ENCODE peak calls at places on chromosomes 7 and 10, in five cellular contexts. W is K562, J is A549, N is GM12878, U is HepG2. A is an unnamed sample.

GRCh38 chr10:119341236-119342016 is 134.1 kb downstream of the GRK5 start:
- DNase-seq in W (peak), J (peak), N (no peak), U (peak), A (no peak)

GRCh38 chr7:123939784-123940183 is 14.7 kb downstream of the SPAM1 start:
- DNase-seq in W (no peak), J (no peak), N (no peak), U (no peak), A (no peak)

GRCh38 chr7:12422449-12423320 is 19.0 kb upstream of the VWDE start:
- DNase-seq in W (no peak), J (peak), N (no peak), U (no peak), A (peak)

GRCh38 chr10:98748298-98748697 is 301.6 kb upstream of the HPS1 start:
- DNase-seq in W (peak), J (peak), N (no peak), U (peak), A (peak)

GRCh38 chr10:11806706-11807105 is 16.4 kb upstream of the PROSER2 start:
- DNase-seq in W (no peak), J (no peak), N (no peak), U (no peak), A (no peak)

GRCh38 chr7:16315280-16315679 is 106.1 kb downstream of the CRPPA start:
- DNase-seq in W (no peak), J (no peak), N (no peak), U (no peak), A (no peak)

GRCh38 chr7:84102213-84102612 is 92.4 kb downstream of the SEMA3A start:
- DNase-seq in W (no peak), J (no peak), N (no peak), U (no peak), A (no peak)

GRCh38 chr7:4809091-4809591 is 33.7 kb downstream of the AP5Z1 start:
- DNase-seq in W (no peak), J (no peak), N (no peak), U (no peak), A (no peak)

GRCh38 chr10:75211007-75211735 is 575 bp downstream of the VDAC2 start:
- DNase-seq in W (peak), J (peak), N (no peak), U (peak), A (peak)

GRCh38 chr7:131365876-131366275 is 38.2 kb downstream of the MKLN1 start:
- DNase-seq in W (no peak), J (no peak), N (no peak), U (no peak), A (no peak)

GRCh38 chr7:121151663-121152344 is 163.3 kb downstream of the CPED1 start:
- DNase-seq in W (no peak), J (no peak), N (no peak), U (no peak), A (no peak)

GRCh38 chr10:71068811-71069411 is 143.5 kb upstream of the UNC5B start:
- DNase-seq in W (no peak), J (peak), N (no peak), U (no peak), A (no peak)

GRCh38 chr10:113539789-113540188 is 13.1 kb upstream of the HABP2 start:
- DNase-seq in W (no peak), J (no peak), N (no peak), U (no peak), A (no peak)

GRCh38 chr10:97321807-97322195 is 2.7 kb downstream of the FRAT1 start:
- DNase-seq in W (no peak), J (no peak), N (no peak), U (no peak), A (peak)

GRCh38 chr7:91183408-91183807 is 80.8 kb upstream of the FZD1 start:
- DNase-seq in W (no peak), J (no peak), N (no peak), U (no peak), A (no peak)

GRCh38 chr10:3783721-3784432 is 1.1 kb downstream of the KLF6 start:
- DNase-seq in W (peak), J (peak), N (no peak), U (peak), A (peak)

GRCh38 chr10:104342941-104343411 is 4.7 kb upstream of the ITPRIP start:
- DNase-seq in W (no peak), J (no peak), N (no peak), U (peak), A (no peak)

GRCh38 chr7:27655184-27655583 is 7.5 kb downstream of the HIBADH start:
- DNase-seq in W (no peak), J (no peak), N (no peak), U (no peak), A (no peak)

GRCh38 chr7:103735377-103735776 is 254.1 kb downstream of the RELN start:
- DNase-seq in W (no peak), J (peak), N (no peak), U (peak), A (no peak)

GRCh38 chr7:138935438-138936079 is 45.6 kb downstream of the KIAA1549 start:
- DNase-seq in W (peak), J (peak), N (no peak), U (no peak), A (no peak)

GRCh38 chr10:82821043-82821442 is 946.0 kb downstream of the NRG3 start:
- DNase-seq in W (no peak), J (no peak), N (no peak), U (no peak), A (no peak)

GRCh38 chr7:6423942-6424701 is 23.6 kb downstream of the DAGLB start:
- DNase-seq in W (peak), J (peak), N (no peak), U (no peak), A (peak)

GRCh38 chr10:49138361-49138891 is 4.6 kb upstream of the FAM170B start:
- DNase-seq in W (no peak), J (no peak), N (no peak), U (no peak), A (no peak)

GRCh38 chr10:30454744-30455498 is 20.9 kb downstream of the MAP3K8 start:
- DNase-seq in W (no peak), J (no peak), N (no peak), U (no peak), A (no peak)

GRCh38 chr7:101936612-101937231 is 119.3 kb downstream of the CUX1 start:
- DNase-seq in W (no peak), J (no peak), N (no peak), U (no peak), A (peak)

GRCh38 chr10:3406556-3406955 is 234.0 kb upstream of the PITRM1 start:
- DNase-seq in W (no peak), J (no peak), N (no peak), U (no peak), A (no peak)

GRCh38 chr10:22737587-22737986 is 23.2 kb upstream of the PIP4K2A start:
- DNase-seq in W (peak), J (no peak), N (no peak), U (no peak), A (no peak)

GRCh38 chr10:29926649-29927048 is 132.7 kb downstream of the JCAD start:
- DNase-seq in W (no peak), J (no peak), N (no peak), U (no peak), A (peak)

GRCh38 chr10:96341219-96342182 is 17.3 kb downstream of the OPALIN start:
- DNase-seq in W (no peak), J (no peak), N (no peak), U (no peak), A (peak)

GRCh38 chr10:88117869-88118632 is 254.6 kb downstream of the PTEN start:
- DNase-seq in W (no peak), J (peak), N (no peak), U (no peak), A (peak)

GRCh38 chr10:110512461-110513187 is 14.9 kb downstream of the DUSP5 start:
- DNase-seq in W (no peak), J (peak), N (no peak), U (no peak), A (no peak)

GRCh38 chr10:122116331-122116730 is 127.4 kb downstream of the TACC2 start:
- DNase-seq in W (no peak), J (peak), N (no peak), U (peak), A (no peak)

GRCh38 chr7:136998495-136998894 is 130.0 kb downstream of the CHRM2 start:
- DNase-seq in W (no peak), J (no peak), N (no peak), U (no peak), A (no peak)

GRCh38 chr10:42981358-42982236 is 95.3 kb upstream of the RET start:
- DNase-seq in W (no peak), J (no peak), N (no peak), U (no peak), A (no peak)

GRCh38 chr10:86106616-86107015 is 260.0 kb downstream of the GRID1 start:
- DNase-seq in W (no peak), J (no peak), N (no peak), U (no peak), A (no peak)

GRCh38 chr7:20307119-20307518 is 23.6 kb upstream of the ITGB8 start:
- DNase-seq in W (peak), J (peak), N (peak), U (no peak), A (peak)

GRCh38 chr10:11245981-11246590 is 228.4 kb downstream of the CELF2 start:
- DNase-seq in W (no peak), J (no peak), N (no peak), U (no peak), A (no peak)

DNA sequence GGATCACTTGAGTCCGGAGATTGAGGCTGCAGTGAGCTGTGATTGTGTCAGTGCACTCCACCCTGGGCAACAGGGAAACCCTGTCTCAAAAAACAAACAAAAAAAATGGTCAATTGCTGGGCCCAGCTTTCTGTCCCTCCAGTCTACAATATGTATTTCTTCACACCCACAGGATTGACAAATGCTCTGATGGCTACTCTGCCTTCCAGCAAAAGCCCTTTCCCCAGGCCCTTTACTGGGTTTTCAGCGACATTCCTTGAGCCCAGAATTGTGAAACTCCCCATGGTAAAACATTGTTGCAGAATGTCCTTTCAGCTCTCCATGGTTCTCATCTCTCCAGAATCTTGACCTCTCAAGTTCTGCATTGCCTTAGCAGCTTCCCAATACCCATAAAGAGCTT is 23.7 kb upstream of the TNKS2 start:
- DNase-seq in W (no peak), J (no peak), N (no peak), U (no peak), A (no peak)
- TF ChIP-seq JUNB in W (no peak), J (no peak), N (no peak), U (no peak), A (no peak)

GRCh38 chr10:5894873-5895272 is 4.8 kb downstream of the FBH1 start:
- DNase-seq in W (peak), J (no peak), N (no peak), U (no peak), A (no peak)
- TF ChIP-seq JUNB in W (no peak), J (no peak), N (no peak), U (no peak), A (no peak)

GRCh38 chr7:153400735-153401593 is 641.4 kb downstream of the ACTR3B start:
- DNase-seq in W (no peak), J (no peak), N (no peak), U (no peak), A (no peak)

GRCh38 chr7:153401795-153402720 is 642.5 kb downstream of the ACTR3B start:
- DNase-seq in W (no peak), J (no peak), N (no peak), U (no peak), A (no peak)

GRCh38 chr7:153404124-153404523 is 644.6 kb downstream of the ACTR3B start:
- DNase-seq in W (no peak), J (no peak), N (no peak), U (no peak), A (no peak)

GRCh38 chr7:153404781-153405279 is 645.3 kb downstream of the ACTR3B start:
- DNase-seq in W (no peak), J (no peak), N (no peak), U (no peak), A (no peak)

GRCh38 chr7:153402721-153403541 is 643.4 kb downstream of the ACTR3B start:
- DNase-seq in W (no peak), J (no peak), N (no peak), U (no peak), A (no peak)
- TF ChIP-seq JUNB in W (no peak), J (no peak), N (no peak), U (no peak), A (no peak)

GRCh38 chr10:69096045-69096444 is 8.1 kb downstream of the SRGN start:
- DNase-seq in W (no peak), J (no peak), N (no peak), U (no peak), A (no peak)

GRCh38 chr10:69097729-69098128 is 9.8 kb downstream of the SRGN start:
- DNase-seq in W (no peak), J (no peak), N (no peak), U (no peak), A (no peak)

GRCh38 chr10:69092959-69093850 is 5.3 kb downstream of the SRGN start:
- DNase-seq in W (peak), J (peak), N (peak), U (peak), A (peak)

GRCh38 chr10:69090687-69091450 is 3.0 kb downstream of the SRGN start:
- DNase-seq in W (no peak), J (no peak), N (no peak), U (no peak), A (no peak)

GRCh38 chr10:69093933-69094332 is 6.0 kb downstream of the SRGN start:
- DNase-seq in W (no peak), J (peak), N (no peak), U (peak), A (no peak)
- TF ChIP-seq JUNB in W (no peak), J (no peak), N (no peak), U (no peak), A (no peak)

GRCh38 chr10:37712489-37713131 is 144.8 kb downstream of the ZNF248 start:
- DNase-seq in W (no peak), J (no peak), N (no peak), U (no peak), A (no peak)
- TF ChIP-seq JUNB in W (no peak), J (no peak), N (no peak), U (no peak), A (no peak)

GRCh38 chr7:116862234-116863167 is at the start of gene CAPZA2:
- DNase-seq in W (peak), J (peak), N (peak), U (peak), A (peak)

GRCh38 chr7:116864084-116864483 is 1.7 kb downstream of the CAPZA2 start:
- DNase-seq in W (no peak), J (no peak), N (no peak), U (no peak), A (no peak)

GRCh38 chr7:116861717-116862116 is 670 bp upstream of the CAPZA2 start:
- DNase-seq in W (no peak), J (no peak), N (no peak), U (no peak), A (no peak)

GRCh38 chr7:116859323-116859722 is 3.1 kb upstream of the CAPZA2 start:
- DNase-seq in W (no peak), J (peak), N (no peak), U (no peak), A (no peak)

DNA sequence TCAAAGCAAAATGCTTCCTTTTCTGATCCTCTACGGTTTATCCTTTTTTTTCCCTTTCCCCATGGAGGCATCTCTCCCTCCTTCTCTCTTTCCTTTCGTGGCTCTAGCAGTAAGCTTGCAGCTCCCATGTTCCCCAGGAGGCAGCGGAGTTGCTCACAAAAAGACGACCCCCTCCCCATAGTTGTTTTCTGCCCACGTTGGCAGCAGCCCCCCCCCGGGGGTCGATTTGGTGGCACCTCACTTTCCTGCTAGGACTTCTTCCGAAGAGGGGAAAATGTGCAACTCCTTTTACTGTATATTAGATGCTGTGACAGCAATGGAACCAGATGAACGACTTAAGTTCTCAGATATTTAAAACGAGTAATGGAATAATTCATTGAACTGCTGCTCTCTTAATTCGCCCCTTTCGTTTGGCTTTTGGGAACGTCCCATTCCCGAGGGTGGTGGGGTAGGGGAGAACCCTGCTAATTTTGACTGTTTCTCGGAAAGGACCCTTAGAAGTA is 832 bp downstream of the CAPZA2 start:
- DNase-seq in W (peak), J (peak), N (no peak), U (peak), A (peak)
- TF ChIP-seq JUNB in W (no peak), J (no peak), N (no peak), U (no peak), A (no peak)

A was measured in GM23338.